ENCODE peak calls at places on chromosome 18, in four cellular contexts. M is stimulated activated CD8-positive, alpha-beta memory T cell treated with anti-CD3 and anti-CD28 coated beads, Interleukin-4, amount 100 ng/mL, for 4 hours; Q is stimulated activated CD4-positive, alpha-beta T cell treated with anti-CD3 and anti-CD28 coated beads, Interleukin-2, amount 100 ng/mL, for 48 hours; N is ovary. W is an unnamed sample.

GRCh38 chr18:73908323-73908722 is 239.3 kb downstream of the FBXO15 start:
- DNase-seq in M (no peak), Q (no peak), N (no peak), W (no peak)

GRCh38 chr18:45357681-45358470 is 257.4 kb upstream of the SLC14A2 start:
- DNase-seq in N (no peak), M (no peak), Q (no peak), W (no peak)

GRCh38 chr18:79867666-79868065 is 69.9 kb downstream of the KCNG2 start:
- DNase-seq in M (no peak), Q (no peak), N (no peak), W (no peak)

GRCh38 chr18:73124165-73124564 is 256.4 kb upstream of the NETO1 start:
- DNase-seq in Q (no peak), N (no peak), M (no peak), W (no peak)

GRCh38 chr18:52670903-52671302 is 330.9 kb downstream of the DCC start:
- DNase-seq in N (no peak), M (no peak), Q (no peak), W (no peak)

GRCh38 chr18:65983750-65984149 is 232.9 kb downstream of the CDH7 start:
- DNase-seq in M (no peak), N (no peak), Q (no peak), W (no peak)

GRCh38 chr18:906416-907170 is 1.9 kb downstream of the ADCYAP1 start:
- DNase-seq in M (no peak), N (no peak), Q (no peak), W (peak)

GRCh38 chr18:32550958-32551357 is 80.3 kb upstream of the GAREM1 start:
- DNase-seq in N (no peak), M (no peak), Q (no peak), W (no peak)

GRCh38 chr18:79478484-79479113 is 82.9 kb downstream of the NFATC1 start:
- DNase-seq in Q (no peak), N (peak), M (no peak), W (no peak)

GRCh38 chr18:3075491-3075890 is 62.5 kb upstream of the LPIN2 start:
- DNase-seq in M (no peak), Q (no peak), N (no peak), W (no peak)

GRCh38 chr18:50262977-50263376 is 3.3 kb downstream of the CFAP53 start:
- DNase-seq in N (no peak), Q (no peak), M (no peak), W (no peak)

GRCh38 chr18:67373636-67374035 is 142.9 kb downstream of the DSEL start:
- DNase-seq in Q (no peak), N (no peak), M (no peak), W (no peak)

GRCh38 chr18:77136076-77136718 is 3.6 kb upstream of the MBP start:
- DNase-seq in Q (no peak), N (no peak), M (no peak), W (no peak)

GRCh38 chr18:63407734-63408133 is 14.5 kb downstream of the VPS4B start:
- DNase-seq in M (no peak), N (no peak), Q (no peak), W (no peak)